ENCODE peak calls at places on chromosome 4, in eight cellular contexts. A is AG20443; Z is stimulated activated CD4-positive, alpha-beta T cell treated with anti-CD3 and anti-CD28 coated beads, Interleukin-15, amount 100 ng/mL, for 24 hours; J is glutamatergic neuron; M is mesenchymal stem cell; P is SK-N-DZ; F is endothelial cell of umbilical vein; U is AG08396. E is an unnamed sample.

GRCh38 chr4:1855334-1856070 is 454 bp downstream of the LETM1 start:
- DNase-seq in J (peak; percentile 48), U (no peak), Z (peak; percentile 42), F (peak; percentile 21), A (peak; percentile 34), M (no peak), P (no peak), E (no peak)

GRCh38 chr4:114037981-114038380 is 58.5 kb upstream of the ARSJ start:
- DNase-seq in M (no peak), A (no peak), F (no peak), J (no peak), P (no peak), Z (no peak), U (no peak), E (no peak)

GRCh38 chr4:77711469-77711868 is 105.8 kb downstream of the CXCL13 start:
- DNase-seq in U (no peak), J (no peak), A (no peak), F (no peak), P (no peak), M (no peak), Z (no peak), E (no peak)

GRCh38 chr4:138310991-138311390 is 68.8 kb upstream of the SLC7A11 start:
- DNase-seq in Z (no peak), P (no peak), U (peak; percentile 44), M (peak; percentile 30), F (no peak), A (peak; percentile 75), J (no peak), E (no peak)

GRCh38 chr4:72701987-72702819 is 133.2 kb upstream of the ADAMTS3 start:
- DNase-seq in J (no peak), P (peak; percentile 20), A (peak; percentile 51), F (peak; percentile 69), U (peak; percentile 31), Z (peak; percentile 32), M (peak; percentile 66), E (peak; percentile 26)

GRCh38 chr4:28784188-28784587 is 1923.5 kb downstream of the STIM2 start:
- DNase-seq in U (no peak), J (no peak), A (no peak), F (no peak), M (no peak), Z (no peak), P (no peak), E (no peak)

GRCh38 chr4:74112399-74113090 is 13.6 kb upstream of the CXCL2 start:
- DNase-seq in J (no peak), P (no peak), Z (no peak), M (peak; percentile 40), A (no peak), U (no peak), F (peak; percentile 24), E (no peak)

GRCh38 chr4:36187723-36188333 is 56.5 kb downstream of the ARAP2 start:
- DNase-seq in Z (no peak), A (no peak), P (peak; percentile 32), M (peak; percentile 34), U (no peak), J (no peak), F (peak; percentile 1), E (no peak)

GRCh38 chr4:85498068-85498733 is 23.3 kb downstream of the ARHGAP24 start:
- DNase-seq in J (no peak), A (peak; percentile 73), F (no peak), M (peak; percentile 84), U (peak; percentile 11), Z (no peak), P (no peak), E (peak; percentile 49)

GRCh38 chr4:14640476-14640875 is 361.8 kb upstream of the CPEB2 start:
- DNase-seq in M (no peak), J (no peak), A (no peak), U (no peak), P (no peak), Z (no peak), F (no peak), E (no peak)

GRCh38 chr4:12963291-12963690 is 520.8 kb downstream of the RAB28 start:
- DNase-seq in M (no peak), U (no peak), A (no peak), Z (no peak), P (no peak), J (no peak), F (no peak), E (no peak)

GRCh38 chr4:181301735-181302380 is 941.3 kb upstream of the TENM3 start:
- DNase-seq in P (peak; percentile 77), J (peak; percentile 66), U (no peak), Z (peak; percentile 33), M (no peak), F (no peak), A (peak; percentile 20), E (no peak)

GRCh38 chr4:12545845-12546244 is 938.3 kb downstream of the RAB28 start:
- DNase-seq in U (no peak), A (no peak), F (no peak), M (peak; percentile 41), Z (no peak), P (no peak), J (no peak), E (no peak)

GRCh38 chr4:180828455-180829018 is 1414.7 kb upstream of the TENM3 start:
- DNase-seq in U (peak; percentile 31), J (no peak), Z (peak; percentile 2), F (no peak), M (peak; percentile 57), A (peak; percentile 49), P (peak; percentile 73), E (no peak)

GRCh38 chr4:121408-122084 is 2.8 kb upstream of the ZNF718 start:
- DNase-seq in Z (peak; percentile 14), P (no peak), U (no peak), M (no peak), F (no peak), J (no peak), A (no peak), E (no peak)

GRCh38 chr4:101835121-101835904 is 44.8 kb downstream of the BANK1 start:
- DNase-seq in J (no peak), U (peak; percentile 30), P (no peak), A (peak; percentile 71), M (peak; percentile 75), F (peak; percentile 19), Z (no peak), E (no peak)

GRCh38 chr4:121749225-121749624 is 15.7 kb downstream of the SMIM43 start:
- DNase-seq in F (no peak), M (no peak), J (no peak), A (no peak), U (no peak), P (no peak), Z (no peak), E (no peak)

GRCh38 chr4:69095301-69095731 is 958 bp upstream of the UGT2B7 start:
- DNase-seq in J (no peak), M (peak; percentile 26), P (no peak), A (no peak), Z (no peak), U (no peak), F (peak; percentile 90), E (no peak)